ENCODE peak calls at places on chromosome 20, in seven cellular contexts. One of them, this sample, is unnamed.

GRCh38 chr20:5770240-5770986 is 20.2 kb downstream of the SHLD1 start:
- DNase-seq in IMR-90: peak
- DNase-seq in GM12865: peak
- DNase-seq in cardiac fibroblast: no peak
- DNase-seq in pancreas: no peak
- DNase-seq in cardiac muscle cell: peak
- DNase-seq in lower leg skin: no peak
- DNase-seq in this sample: no peak

GRCh38 chr20:64231621-64232550 is 23.7 kb upstream of the PCMTD2 start:
- DNase-seq in pancreas: peak
- DNase-seq in cardiac fibroblast: no peak
- DNase-seq in GM12865: no peak
- DNase-seq in cardiac muscle cell: no peak
- DNase-seq in IMR-90: no peak
- DNase-seq in lower leg skin: no peak
- DNase-seq in this sample: no peak

GRCh38 chr20:5786930-5787826 is 37.0 kb downstream of the SHLD1 start:
- DNase-seq in cardiac fibroblast: peak
- DNase-seq in pancreas: no peak
- DNase-seq in GM12865: no peak
- DNase-seq in cardiac muscle cell: peak
- DNase-seq in lower leg skin: peak
- DNase-seq in IMR-90: peak
- DNase-seq in this sample: no peak

GRCh38 chr20:37315293-37316110 is 26.0 kb downstream of the MANBAL start:
- DNase-seq in cardiac muscle cell: peak
- DNase-seq in IMR-90: peak
- DNase-seq in cardiac fibroblast: peak
- DNase-seq in lower leg skin: peak
- DNase-seq in GM12865: peak
- DNase-seq in pancreas: no peak
- DNase-seq in this sample: peak

GRCh38 chr20:36092424-36093024 is 62.0 kb upstream of the EPB41L1 start:
- DNase-seq in IMR-90: no peak
- DNase-seq in lower leg skin: no peak
- DNase-seq in GM12865: no peak
- DNase-seq in pancreas: peak
- DNase-seq in cardiac muscle cell: peak
- DNase-seq in cardiac fibroblast: no peak
- DNase-seq in this sample: no peak

GRCh38 chr20:5552154-5552553 is 198.0 kb upstream of the SHLD1 start:
- DNase-seq in lower leg skin: no peak
- DNase-seq in cardiac muscle cell: no peak
- DNase-seq in pancreas: no peak
- DNase-seq in GM12865: no peak
- DNase-seq in IMR-90: no peak
- DNase-seq in cardiac fibroblast: no peak
- DNase-seq in this sample: no peak

GRCh38 chr20:38073307-38074010 is 39.9 kb downstream of the RPRD1B start:
- DNase-seq in cardiac muscle cell: peak
- DNase-seq in GM12865: peak
- DNase-seq in cardiac fibroblast: peak
- DNase-seq in lower leg skin: no peak
- DNase-seq in IMR-90: peak
- DNase-seq in pancreas: no peak
- DNase-seq in this sample: peak

GRCh38 chr20:32457476-32457986 is 99.4 kb downstream of the ASXL1 start:
- DNase-seq in lower leg skin: no peak
- DNase-seq in cardiac fibroblast: peak
- DNase-seq in GM12865: peak
- DNase-seq in pancreas: peak
- DNase-seq in cardiac muscle cell: peak
- DNase-seq in IMR-90: peak
- DNase-seq in this sample: no peak

GRCh38 chr20:18879262-18879661 is 65.7 kb downstream of the SCP2D1 start:
- DNase-seq in lower leg skin: no peak
- DNase-seq in GM12865: no peak
- DNase-seq in cardiac fibroblast: no peak
- DNase-seq in cardiac muscle cell: no peak
- DNase-seq in pancreas: no peak
- DNase-seq in IMR-90: no peak
- DNase-seq in this sample: no peak

GRCh38 chr20:35003211-35004031 is 47.8 kb downstream of the MYH7B start:
- DNase-seq in lower leg skin: no peak
- DNase-seq in pancreas: peak
- DNase-seq in IMR-90: no peak
- DNase-seq in GM12865: no peak
- DNase-seq in cardiac muscle cell: no peak
- DNase-seq in cardiac fibroblast: no peak
- DNase-seq in this sample: no peak

GRCh38 chr20:40192083-40192482 is 497.0 kb downstream of the MAFB start:
- DNase-seq in cardiac muscle cell: no peak
- DNase-seq in pancreas: no peak
- DNase-seq in lower leg skin: no peak
- DNase-seq in GM12865: no peak
- DNase-seq in cardiac fibroblast: no peak
- DNase-seq in IMR-90: no peak
- DNase-seq in this sample: no peak

GRCh38 chr20:33650111-33650752 is 11.9 kb upstream of the C20orf144 start:
- DNase-seq in cardiac muscle cell: no peak
- DNase-seq in cardiac fibroblast: no peak
- DNase-seq in pancreas: no peak
- DNase-seq in GM12865: no peak
- DNase-seq in IMR-90: no peak
- DNase-seq in lower leg skin: no peak
- DNase-seq in this sample: no peak

GRCh38 chr20:48131581-48131980 is 346.3 kb upstream of the SULF2 start:
- DNase-seq in cardiac muscle cell: peak
- DNase-seq in pancreas: no peak
- DNase-seq in cardiac fibroblast: peak
- DNase-seq in GM12865: no peak
- DNase-seq in lower leg skin: no peak
- DNase-seq in IMR-90: no peak
- DNase-seq in this sample: no peak

GRCh38 chr20:50467618-50468373 is 42.4 kb upstream of the PTPN1 start:
- DNase-seq in cardiac muscle cell: peak
- DNase-seq in cardiac fibroblast: peak
- DNase-seq in IMR-90: peak
- DNase-seq in GM12865: peak
- DNase-seq in lower leg skin: no peak
- DNase-seq in pancreas: no peak
- DNase-seq in this sample: no peak

GRCh38 chr20:48617481-48617880 is 210.3 kb downstream of the PREX1 start:
- DNase-seq in pancreas: peak
- DNase-seq in cardiac muscle cell: no peak
- DNase-seq in cardiac fibroblast: no peak
- DNase-seq in lower leg skin: no peak
- DNase-seq in IMR-90: no peak
- DNase-seq in GM12865: no peak
- DNase-seq in this sample: no peak

GRCh38 chr20:58446264-58446937 is 57.4 kb downstream of the VAPB start:
- DNase-seq in IMR-90: no peak
- DNase-seq in cardiac muscle cell: no peak
- DNase-seq in GM12865: no peak
- DNase-seq in cardiac fibroblast: no peak
- DNase-seq in pancreas: no peak
- DNase-seq in lower leg skin: no peak
- DNase-seq in this sample: no peak

GRCh38 chr20:24245093-24245492 is 224.3 kb upstream of the SYNDIG1 start:
- DNase-seq in IMR-90: no peak
- DNase-seq in cardiac muscle cell: no peak
- DNase-seq in GM12865: no peak
- DNase-seq in lower leg skin: no peak
- DNase-seq in cardiac fibroblast: no peak
- DNase-seq in pancreas: no peak
- DNase-seq in this sample: no peak

GRCh38 chr20:39164642-39165041 is 202.5 kb downstream of the DHX35 start:
- DNase-seq in cardiac fibroblast: no peak
- DNase-seq in pancreas: no peak
- DNase-seq in cardiac muscle cell: no peak
- DNase-seq in IMR-90: no peak
- DNase-seq in GM12865: no peak
- DNase-seq in lower leg skin: no peak
- DNase-seq in this sample: no peak

GRCh38 chr20:3043381-3043780 is at the start of gene GNRH2:
- DNase-seq in IMR-90: no peak
- DNase-seq in cardiac fibroblast: no peak
- DNase-seq in cardiac muscle cell: no peak
- DNase-seq in pancreas: no peak
- DNase-seq in lower leg skin: no peak
- DNase-seq in GM12865: no peak
- DNase-seq in this sample: no peak

GRCh38 chr20:25032478-25033183 is 25.3 kb downstream of the ACSS1 start:
- DNase-seq in cardiac fibroblast: peak
- DNase-seq in IMR-90: no peak
- DNase-seq in pancreas: peak
- DNase-seq in GM12865: no peak
- DNase-seq in lower leg skin: no peak
- DNase-seq in cardiac muscle cell: peak
- DNase-seq in this sample: no peak

GRCh38 chr20:1341561-1342265 is 12.8 kb upstream of the SDCBP2 start:
- DNase-seq in lower leg skin: no peak
- DNase-seq in IMR-90: peak
- DNase-seq in cardiac fibroblast: peak
- DNase-seq in cardiac muscle cell: peak
- DNase-seq in pancreas: no peak
- DNase-seq in GM12865: no peak
- DNase-seq in this sample: no peak

GRCh38 chr20:7893019-7893730 is 47.1 kb downstream of the HAO1 start:
- DNase-seq in cardiac fibroblast: no peak
- DNase-seq in IMR-90: no peak
- DNase-seq in lower leg skin: no peak
- DNase-seq in cardiac muscle cell: peak
- DNase-seq in GM12865: no peak
- DNase-seq in pancreas: no peak
- DNase-seq in this sample: no peak

GRCh38 chr20:22430154-22430745 is 154.1 kb downstream of the FOXA2 start:
- DNase-seq in GM12865: no peak
- DNase-seq in cardiac fibroblast: peak
- DNase-seq in pancreas: no peak
- DNase-seq in cardiac muscle cell: peak
- DNase-seq in IMR-90: no peak
- DNase-seq in lower leg skin: no peak
- DNase-seq in this sample: no peak

GRCh38 chr20:47629907-47630306 is 128.2 kb downstream of the NCOA3 start:
- DNase-seq in GM12865: no peak
- DNase-seq in IMR-90: no peak
- DNase-seq in cardiac fibroblast: no peak
- DNase-seq in lower leg skin: no peak
- DNase-seq in pancreas: no peak
- DNase-seq in cardiac muscle cell: no peak
- DNase-seq in this sample: no peak

GRCh38 chr20:23362392-23363256 is 642 bp downstream of the GZF1 start:
- DNase-seq in GM12865: peak
- DNase-seq in cardiac muscle cell: peak
- DNase-seq in pancreas: no peak
- DNase-seq in lower leg skin: peak
- DNase-seq in IMR-90: peak
- DNase-seq in cardiac fibroblast: peak
- DNase-seq in this sample: no peak

GRCh38 chr20:59047938-59048680 is 5.5 kb upstream of the PRELID3B start:
- DNase-seq in GM12865: no peak
- DNase-seq in pancreas: no peak
- DNase-seq in IMR-90: peak
- DNase-seq in cardiac muscle cell: peak
- DNase-seq in cardiac fibroblast: peak
- DNase-seq in lower leg skin: no peak
- DNase-seq in this sample: no peak

GRCh38 chr20:40956926-40957760 is 71.5 kb upstream of the TOP1 start:
- DNase-seq in GM12865: no peak
- DNase-seq in cardiac muscle cell: no peak
- DNase-seq in lower leg skin: no peak
- DNase-seq in IMR-90: no peak
- DNase-seq in pancreas: no peak
- DNase-seq in cardiac fibroblast: no peak
- DNase-seq in this sample: no peak

GRCh38 chr20:63223121-63223825 is 7.3 kb upstream of the YTHDF1 start:
- DNase-seq in cardiac muscle cell: peak
- DNase-seq in GM12865: peak
- DNase-seq in IMR-90: peak
- DNase-seq in pancreas: peak
- DNase-seq in cardiac fibroblast: peak
- DNase-seq in lower leg skin: no peak
- DNase-seq in this sample: no peak
- TF ChIP-seq CTCF in cardiac muscle cell: peak
- TF ChIP-seq CTCF in GM12865: peak
- TF ChIP-seq CTCF in IMR-90: peak
- TF ChIP-seq CTCF in pancreas: peak
- TF ChIP-seq CTCF in cardiac fibroblast: peak
- TF ChIP-seq CTCF in lower leg skin: no peak
- TF ChIP-seq CTCF in this sample: peak

GRCh38 chr20:12902992-12903391 is 105.8 kb upstream of the SPTLC3 start:
- DNase-seq in lower leg skin: no peak
- DNase-seq in pancreas: no peak
- DNase-seq in cardiac fibroblast: no peak
- DNase-seq in IMR-90: no peak
- DNase-seq in GM12865: no peak
- DNase-seq in cardiac muscle cell: no peak
- DNase-seq in this sample: no peak
- H3K4me3 ChIP-seq in lower leg skin: no peak
- H3K4me3 ChIP-seq in pancreas: no peak
- H3K4me3 ChIP-seq in cardiac fibroblast: no peak
- H3K4me3 ChIP-seq in IMR-90: no peak
- H3K4me3 ChIP-seq in GM12865: no peak
- H3K4me3 ChIP-seq in cardiac muscle cell: no peak
- H3K4me3 ChIP-seq in this sample: no peak

DNA sequence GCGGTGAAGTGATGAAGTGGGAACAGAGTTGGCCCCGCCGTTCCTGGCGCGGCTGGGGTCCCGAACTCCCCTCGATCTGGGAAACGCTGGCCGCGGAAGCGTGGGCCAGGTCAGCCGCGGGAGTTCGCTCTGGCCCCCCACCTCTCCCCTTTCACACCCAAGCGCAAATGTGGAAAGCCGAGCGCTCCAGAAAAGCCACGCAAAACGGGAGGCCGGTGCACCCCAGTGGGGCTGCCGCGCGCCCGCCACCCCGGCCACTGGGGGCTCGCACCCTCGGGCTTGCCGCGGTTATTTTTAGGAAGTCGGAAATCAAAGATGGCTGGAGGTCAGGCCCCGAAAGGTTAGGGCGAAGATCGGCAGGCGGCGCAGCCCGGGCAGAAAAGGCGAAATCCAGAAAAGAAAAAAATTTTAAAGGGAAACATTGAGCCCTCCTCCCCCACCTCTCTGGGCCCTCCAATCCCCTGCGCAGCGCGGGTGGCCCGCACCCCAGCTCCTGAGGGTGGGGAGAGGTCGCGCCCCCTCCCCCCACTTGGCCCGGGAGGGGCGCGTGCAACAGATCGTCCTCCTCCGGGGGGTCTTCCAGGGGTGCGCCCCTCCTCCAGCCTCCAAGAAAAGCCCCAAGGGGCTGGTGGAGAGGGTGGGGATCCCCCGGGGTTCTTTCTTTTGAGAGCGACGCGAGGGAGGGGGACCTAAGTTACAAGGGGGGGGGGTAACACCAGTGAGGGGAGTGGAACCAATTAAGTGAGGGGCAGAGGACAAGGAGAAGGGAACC is 915 bp downstream of the SALL4 start:
- DNase-seq in cardiac fibroblast: no peak
- DNase-seq in lower leg skin: no peak
- DNase-seq in cardiac muscle cell: peak
- DNase-seq in pancreas: no peak
- DNase-seq in IMR-90: no peak
- DNase-seq in GM12865: no peak
- DNase-seq in this sample: no peak
- TF ChIP-seq CTCF in cardiac fibroblast: peak
- TF ChIP-seq CTCF in lower leg skin: no peak
- TF ChIP-seq CTCF in cardiac muscle cell: peak
- TF ChIP-seq CTCF in pancreas: no peak
- TF ChIP-seq CTCF in IMR-90: peak
- TF ChIP-seq CTCF in GM12865: no peak
- TF ChIP-seq CTCF in this sample: peak

GRCh38 chr20:45909817-45910669 is 1.9 kb downstream of the PLTP start:
- DNase-seq in cardiac muscle cell: no peak
- DNase-seq in IMR-90: no peak
- DNase-seq in cardiac fibroblast: no peak
- DNase-seq in GM12865: no peak
- DNase-seq in pancreas: no peak
- DNase-seq in lower leg skin: no peak
- DNase-seq in this sample: no peak
- H3K4me3 ChIP-seq in cardiac muscle cell: no peak
- H3K4me3 ChIP-seq in IMR-90: no peak
- H3K4me3 ChIP-seq in cardiac fibroblast: no peak
- H3K4me3 ChIP-seq in GM12865: peak
- H3K4me3 ChIP-seq in pancreas: no peak
- H3K4me3 ChIP-seq in lower leg skin: no peak
- H3K4me3 ChIP-seq in this sample: peak